ENCODE peak calls at places on chromosomes 16 and 17, in six cellular contexts. W, N, Y, K, T and R are unnamed samples.

GRCh38 chr17:27597783-27598320 is 33.1 kb upstream of the LGALS9 start:
- DNase-seq in T (no peak), W (no peak), K (no peak), N (no peak), Y (no peak), R (no peak)

GRCh38 chr16:46658925-46659324 is 30.1 kb downstream of the VPS35 start:
- DNase-seq in Y (no peak), K (no peak), N (no peak), W (peak; percentile 38), T (no peak), R (peak; percentile 31)

GRCh38 chr17:75642221-75643032 is 9.2 kb downstream of the SMIM5 start:
- DNase-seq in N (no peak), Y (peak; percentile 27), T (no peak), K (no peak), W (no peak), R (peak; percentile 23)

GRCh38 chr17:80774146-80774545 is 217.5 kb upstream of the CHMP6 start:
- DNase-seq in K (no peak), T (no peak), W (no peak), N (no peak), Y (no peak), R (no peak)

GRCh38 chr17:67491009-67491677 is 114.1 kb downstream of the PITPNC1 start:
- DNase-seq in K (peak; percentile 91), W (peak; percentile 86), N (peak; percentile 96), Y (peak; percentile 99), T (no peak), R (no peak)

GRCh38 chr16:58392215-58393137 is at the start of gene GINS3:
- DNase-seq in N (peak; percentile 94), T (peak; percentile 58), W (peak; percentile 93), Y (peak; percentile 91), K (peak; percentile 94), R (peak; percentile 88)

GRCh38 chr16:77468831-77469230 is 34.0 kb upstream of the ADAMTS18 start:
- DNase-seq in Y (no peak), K (no peak), W (peak; percentile 28), T (no peak), N (no peak), R (no peak)

GRCh38 chr16:89924925-89925307 is 1.8 kb downstream of the TUBB3 start:
- DNase-seq in T (no peak), Y (no peak), W (no peak), K (no peak), N (no peak), R (no peak)

GRCh38 chr17:64707077-64707591 is 45.0 kb upstream of the SMURF2 start:
- DNase-seq in T (peak; percentile 49), Y (peak; percentile 72), K (peak; percentile 97), W (peak; percentile 90), N (peak; percentile 97), R (no peak)

GRCh38 chr16:75908718-75909117 is 182.4 kb upstream of the CPHXL start:
- DNase-seq in W (no peak), N (no peak), K (no peak), Y (no peak), T (no peak), R (no peak)

GRCh38 chr16:31472559-31473203 is 729 bp downstream of the TGFB1I1 start:
- DNase-seq in K (peak; percentile 93), W (peak; percentile 90), T (no peak), Y (peak; percentile 81), N (peak; percentile 98), R (no peak)

GRCh38 chr17:80960797-80961452 is 30.7 kb upstream of the CHMP6 start:
- DNase-seq in W (no peak), T (no peak), Y (no peak), K (no peak), N (no peak), R (no peak)

GRCh38 chr17:74815671-74816370 is 39.7 kb upstream of the NAT9 start:
- DNase-seq in T (no peak), Y (no peak), K (no peak), W (no peak), N (no peak), R (no peak)

GRCh38 chr16:21150375-21151001 is at the start of gene DNAH3:
- DNase-seq in W (no peak), T (no peak), Y (peak; percentile 42), K (peak; percentile 20), N (no peak), R (no peak)

GRCh38 chr16:19517424-19518089 is 4.3 kb downstream of the GDE1 start:
- DNase-seq in N (no peak), T (no peak), K (peak; percentile 35), W (no peak), Y (no peak), R (no peak)

GRCh38 chr16:52578007-52578828 is 31.3 kb upstream of the TOX3 start:
- DNase-seq in W (no peak), K (peak; percentile 61), Y (peak; percentile 24), N (no peak), T (no peak), R (no peak)

GRCh38 chr16:626174-626765 is 4.5 kb upstream of the WFIKKN1 start:
- DNase-seq in N (no peak), T (no peak), W (no peak), K (no peak), Y (no peak), R (no peak)

GRCh38 chr17:64497565-64498035 is 746 bp upstream of the POLG2 start:
- DNase-seq in W (no peak), K (no peak), Y (no peak), N (no peak), T (no peak), R (no peak)

GRCh38 chr17:49987681-49988441 is 7.2 kb downstream of the DLX3 start:
- DNase-seq in Y (no peak), N (peak; percentile 88), T (no peak), K (peak; percentile 59), W (no peak), R (peak; percentile 7)

GRCh38 chr17:63911657-63912100 is 621 bp upstream of the CSHL1 start:
- DNase-seq in N (no peak), T (no peak), Y (peak; percentile 62), K (peak; percentile 41), W (peak; percentile 34), R (peak; percentile 61)

GRCh38 chr16:71933017-71933416 is 37.7 kb downstream of the IST1 start:
- DNase-seq in W (no peak), K (no peak), N (peak; percentile 15), T (no peak), Y (no peak), R (no peak)

GRCh38 chr17:12041316-12041715 is 20.6 kb downstream of the MAP2K4 start:
- DNase-seq in W (no peak), T (no peak), N (no peak), K (peak; percentile 29), Y (no peak), R (no peak)

GRCh38 chr17:68600123-68600880 is 865 bp downstream of the FAM20A start:
- DNase-seq in K (peak; percentile 28), T (no peak), Y (peak; percentile 50), N (no peak), W (peak; percentile 49), R (peak; percentile 23)
- TF ChIP-seq POLR2A in K (no peak), T (no peak), Y (no peak), N (no peak), W (no peak), R (no peak)

GRCh38 chr16:70693231-70693671 is 7.4 kb upstream of the MTSS2 start:
- DNase-seq in T (no peak), Y (no peak), W (peak; percentile 62), K (no peak), N (no peak), R (no peak)

GRCh38 chr16:70692481-70693203 is 6.8 kb upstream of the MTSS2 start:
- DNase-seq in K (no peak), Y (no peak), W (no peak), N (no peak), T (no peak), R (no peak)

GRCh38 chr16:70689970-70690905 is 4.4 kb upstream of the MTSS2 start:
- DNase-seq in K (no peak), Y (no peak), T (no peak), W (no peak), N (no peak), R (no peak)

GRCh38 chr16:70692130-70692470 is 6.2 kb upstream of the MTSS2 start:
- DNase-seq in W (no peak), Y (no peak), T (no peak), K (no peak), N (no peak), R (no peak)

GRCh38 chr16:70691223-70692129 is 5.6 kb upstream of the MTSS2 start:
- DNase-seq in N (peak; percentile 95), K (peak; percentile 67), Y (peak; percentile 54), T (no peak), W (peak; percentile 80), R (no peak)
- TF ChIP-seq POLR2A in N (no peak), K (no peak), Y (no peak), T (no peak), W (no peak), R (no peak)

GRCh38 chr17:21525464-21526130 is 149.4 kb downstream of the KCNJ12 start:
- DNase-seq in W (no peak), K (no peak), N (peak; percentile 40), T (no peak), Y (no peak), R (no peak)

GRCh38 chr17:21522755-21523154 is 146.6 kb downstream of the KCNJ12 start:
- DNase-seq in W (no peak), T (no peak), N (peak; percentile 70), K (no peak), Y (no peak), R (no peak)

GRCh38 chr17:21523482-21524210 is 147.5 kb downstream of the KCNJ12 start:
- DNase-seq in K (no peak), N (peak; percentile 72), W (no peak), T (no peak), Y (no peak), R (no peak)

GRCh38 chr17:21528031-21528684 is 152.0 kb downstream of the KCNJ12 start:
- DNase-seq in K (no peak), Y (no peak), N (peak; percentile 36), T (no peak), W (no peak), R (no peak)

GRCh38 chr17:21524211-21524591 is 148.0 kb downstream of the KCNJ12 start:
- DNase-seq in N (peak; percentile 78), K (no peak), T (no peak), Y (no peak), W (no peak), R (no peak)
- TF ChIP-seq POLR2A in N (no peak), K (no peak), T (no peak), Y (no peak), W (no peak), R (no peak)

GRCh38 chr16:87713469-87714229 is 52.1 kb downstream of the KLHDC4 start:
- DNase-seq in T (no peak), W (no peak), N (no peak), Y (no peak), K (no peak), R (no peak)
- TF ChIP-seq POLR2A in T (no peak), W (no peak), N (no peak), Y (no peak), K (no peak), R (no peak)